ENCODE peak calls at places on chromosome 21, in six cellular contexts. M, N, E, R, H and K are unnamed samples. For H3K4me1, the result is how much of the 10 kb centered on the place peaks cover.

GRCh38 chr21:28669331-28669730 is 323.3 kb downstream of the LTN1 start:
- DNase-seq in M (no peak), N (no peak), E (no peak), R (no peak), H (no peak), K (no peak)

GRCh38 chr21:36082140-36082742 is 12.4 kb downstream of the CBR1 start:
- DNase-seq in M (no peak), N (no peak), E (no peak), R (no peak), H (no peak), K (no peak)

GRCh38 chr21:36499578-36500471 is 19.9 kb upstream of the CLDN14 start:
- DNase-seq in M (no peak), N (no peak), E (no peak), R (no peak), H (peak), K (no peak)

GRCh38 chr21:18759751-18760161 is 356.2 kb upstream of the TMPRSS15 start:
- DNase-seq in M (peak), N (peak), E (no peak), R (no peak), H (no peak), K (no peak)

GRCh38 chr21:28333455-28334108 is 659.1 kb downstream of the LTN1 start:
- DNase-seq in M (no peak), N (no peak), E (no peak), R (no peak), H (no peak), K (no peak)

GRCh38 chr21:38404134-38404533 is 94.1 kb downstream of the ERG start:
- DNase-seq in M (no peak), N (no peak), E (no peak), R (no peak), H (no peak), K (no peak)

GRCh38 chr21:30257773-30258172 is 25.0 kb downstream of the KRTAP24-1 start:
- DNase-seq in M (no peak), N (no peak), E (no peak), R (peak), H (peak), K (no peak)

GRCh38 chr21:37503848-37504467 is 137.4 kb downstream of the DYRK1A start:
- DNase-seq in M (no peak), N (no peak), E (no peak), R (no peak), H (no peak), K (no peak)

GRCh38 chr21:40681164-40681859 is 165.6 kb downstream of the DSCAM start:
- DNase-seq in M (no peak), N (no peak), E (peak), R (no peak), H (no peak), K (no peak)

GRCh38 chr21:16073571-16073970 is 343.8 kb downstream of the USP25 start:
- DNase-seq in M (no peak), N (no peak), E (no peak), R (no peak), H (no peak), K (no peak)

GRCh38 chr21:18053151-18053550 is 191.5 kb upstream of the CHODL start:
- DNase-seq in M (no peak), N (no peak), E (no peak), R (no peak), H (no peak), K (no peak)

GRCh38 chr21:36547464-36547863 is 67.5 kb upstream of the CLDN14 start:
- DNase-seq in M (no peak), N (no peak), E (no peak), R (no peak), H (no peak), K (no peak)

GRCh38 chr21:37367758-37368535 is 1.4 kb downstream of the DYRK1A start:
- DNase-seq in M (peak), N (peak), E (peak), R (no peak), H (peak), K (no peak)

GRCh38 chr21:28196981-28197380 is 795.7 kb downstream of the LTN1 start:
- DNase-seq in M (peak), N (no peak), E (no peak), R (no peak), H (no peak), K (no peak)

GRCh38 chr21:37225440-37225839 is 41.7 kb downstream of the VPS26C start:
- DNase-seq in M (no peak), N (no peak), E (no peak), R (no peak), H (no peak), K (no peak)

GRCh38 chr21:37532868-37533780 is 166.6 kb downstream of the DYRK1A start:
- DNase-seq in M (peak), N (no peak), E (no peak), R (no peak), H (no peak), K (no peak)

GRCh38 chr21:31529406-31529805 is 130.1 kb upstream of the SOD1 start:
- DNase-seq in M (no peak), N (no peak), E (no peak), R (no peak), H (no peak), K (no peak)

GRCh38 chr21:43864806-43865470 is at the start of gene AGPAT3:
- DNase-seq in M (peak), N (peak), E (peak), R (no peak), H (no peak), K (no peak)

GRCh38 chr21:26385721-26386120 is 187.4 kb downstream of the CYYR1 start:
- DNase-seq in M (no peak), N (no peak), E (no peak), R (no peak), H (no peak), K (no peak)

GRCh38 chr21:38861006-38861405 is 55.3 kb downstream of the ETS2 start:
- DNase-seq in M (no peak), N (no peak), E (peak), R (no peak), H (no peak), K (no peak)

GRCh38 chr21:25496825-25497482 is 110.3 kb downstream of the MRPL39 start:
- DNase-seq in M (no peak), N (no peak), E (no peak), R (no peak), H (no peak), K (no peak)

GRCh38 chr21:31132574-31133242 is 94.4 kb upstream of the KRTAP19-8 start:
- DNase-seq in M (no peak), N (no peak), E (no peak), R (no peak), H (no peak), K (no peak)

GRCh38 chr21:34843562-34843961 is 174.8 kb downstream of the CLIC6 start:
- DNase-seq in M (no peak), N (no peak), E (no peak), R (no peak), H (no peak), K (no peak)
- H3K4me1 ChIP-seq in M (under half), N (under half), E (under half), R (under half), H (under half), K (under half)

DNA sequence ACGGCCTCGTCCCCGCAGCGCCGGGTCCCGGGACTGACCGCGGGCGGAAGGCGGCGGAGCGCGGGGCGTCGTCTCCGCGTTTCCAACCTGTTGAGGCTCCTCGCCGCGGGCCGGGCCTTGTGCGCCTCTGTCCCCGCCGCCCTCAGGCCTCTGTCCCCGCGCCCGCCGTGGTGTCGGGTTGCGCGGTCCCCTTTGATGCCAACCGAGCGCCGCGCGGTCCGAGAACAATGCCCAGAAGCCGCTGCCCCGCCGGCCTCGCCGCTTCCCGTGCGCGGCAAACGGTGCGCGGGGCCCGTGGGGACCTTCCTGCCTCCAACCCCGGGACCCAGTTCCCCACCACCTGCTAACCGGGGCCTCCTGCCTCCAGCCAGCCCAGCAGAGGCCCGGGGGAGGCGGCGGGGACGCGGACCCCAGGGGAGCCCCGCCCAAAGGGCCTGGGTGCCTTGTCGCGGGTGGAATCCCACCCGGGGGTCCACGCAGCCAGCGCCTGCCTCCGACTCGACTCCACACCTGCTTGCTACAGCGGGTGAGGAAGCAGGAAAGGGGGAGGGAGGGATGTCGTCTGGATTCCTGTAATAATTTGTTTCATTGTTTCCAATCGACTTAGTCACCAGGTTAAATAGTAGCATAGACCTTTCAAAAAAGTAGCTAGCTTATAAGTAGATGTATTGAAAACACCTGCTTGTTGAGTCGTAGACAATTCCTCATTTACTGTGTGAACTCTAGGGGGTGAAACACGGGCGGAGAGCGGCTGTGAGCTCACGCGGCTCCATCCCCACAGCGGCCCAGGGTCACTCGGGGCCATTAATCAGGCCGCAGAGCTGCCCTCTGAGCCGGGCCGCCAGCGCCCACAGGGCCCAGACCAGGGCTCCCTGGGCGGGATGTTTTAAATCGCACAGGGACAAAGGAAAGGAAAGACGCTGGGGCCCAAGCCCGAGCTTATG is 1.1 kb downstream of the COL18A1 start:
- DNase-seq in M (peak), N (peak), E (peak), R (no peak), H (no peak), K (no peak)
- H3K4me1 ChIP-seq in M (under half), N (under half), E (under half), R (under half), H (under half), K (half or more)

GRCh38 chr21:33302055-33302454 is 22.7 kb upstream of the IFNAR1 start:
- DNase-seq in M (no peak), N (no peak), E (no peak), R (no peak), H (no peak), K (no peak)

GRCh38 chr21:33296156-33296555 is 28.6 kb upstream of the IFNAR1 start:
- DNase-seq in M (no peak), N (no peak), E (no peak), R (no peak), H (no peak), K (no peak)

GRCh38 chr21:33301632-33302002 is 23.2 kb upstream of the IFNAR1 start:
- DNase-seq in M (no peak), N (no peak), E (no peak), R (no peak), H (peak), K (no peak)

GRCh38 chr21:33300701-33301631 is 23.8 kb upstream of the IFNAR1 start:
- DNase-seq in M (no peak), N (no peak), E (no peak), R (no peak), H (peak), K (no peak)

GRCh38 chr21:33299181-33299752 is 25.5 kb upstream of the IFNAR1 start:
- DNase-seq in M (no peak), N (no peak), E (no peak), R (no peak), H (peak), K (no peak)
- H3K4me1 ChIP-seq in M (under half), N (under half), E (under half), R (under half), H (under half), K (under half)

GRCh38 chr21:14617836-14618235 is 71.7 kb upstream of the SAMSN1 start:
- DNase-seq in M (no peak), N (no peak), E (no peak), R (no peak), H (no peak), K (no peak)
- H3K4me1 ChIP-seq in M (under half), N (under half), E (under half), R (under half), H (under half), K (under half)

GRCh38 chr21:42193721-42194120 is 25.2 kb upstream of the ABCG1 start:
- DNase-seq in M (no peak), N (no peak), E (no peak), R (no peak), H (peak), K (no peak)
- H3K4me1 ChIP-seq in M (under half), N (under half), E (under half), R (under half), H (under half), K (under half)

GRCh38 chr21:45766055-45766454 is 122.5 kb downstream of the PCBP3 start:
- DNase-seq in M (no peak), N (no peak), E (no peak), R (no peak), H (no peak), K (no peak)
- H3K4me1 ChIP-seq in M (under half), N (under half), E (under half), R (under half), H (under half), K (under half)

GRCh38 chr21:23801292-23801691 is 1806.0 kb downstream of the MRPL39 start:
- DNase-seq in M (no peak), N (no peak), E (no peak), R (no peak), H (no peak), K (no peak)
- H3K4me1 ChIP-seq in M (under half), N (under half), E (under half), R (under half), H (under half), K (under half)